ENCODE peak calls at places on chromosome 9, in six cellular contexts. O is neuronal stem cell, P is K562, Z is endothelial cell of umbilical vein, M is IMR-90, B is GM23248. A is an unnamed sample.
A peak's percentile ranks its signal among the peaks of the same experiment; 100 is the strongest.

GRCh38 chr9:130936285-130937117 is 2.5 kb downstream of the FIBCD1 start:
- DNase-seq in M (peak; percentile 75), P (peak; percentile 75), B (peak; percentile 88), O (no peak), Z (peak; percentile 15), A (peak; percentile 99)

GRCh38 chr9:109295475-109296110 is 25.3 kb downstream of the EPB41L4B start:
- DNase-seq in P (no peak), M (no peak), Z (no peak), B (no peak), O (no peak), A (no peak)

GRCh38 chr9:138072161-138072842 is 194.7 kb downstream of the CACNA1B start:
- DNase-seq in O (no peak), P (no peak), M (no peak), Z (no peak), B (no peak), A (no peak)

GRCh38 chr9:129352157-129352870 is 174.3 kb upstream of the IER5L start:
- DNase-seq in Z (no peak), M (no peak), B (no peak), O (peak; percentile 80), P (peak; percentile 82), A (peak; percentile 73)

GRCh38 chr9:126604706-126605105 is 9.0 kb upstream of the LMX1B start:
- DNase-seq in B (no peak), M (no peak), P (no peak), O (no peak), Z (no peak), A (no peak)

GRCh38 chr9:20280330-20280729 is 342.0 kb downstream of the MLLT3 start:
- DNase-seq in P (no peak), B (no peak), M (no peak), O (no peak), Z (no peak), A (peak; percentile 9)

GRCh38 chr9:73541923-73542322 is 390.3 kb downstream of the ANXA1 start:
- DNase-seq in O (no peak), Z (no peak), B (no peak), P (no peak), M (no peak), A (no peak)

GRCh38 chr9:114112778-114113585 is 13.9 kb upstream of the KIF12 start:
- DNase-seq in P (no peak), M (peak; percentile 75), Z (no peak), O (no peak), B (peak; percentile 76), A (peak; percentile 78)

GRCh38 chr9:111759762-111760639 is 34.7 kb downstream of the SHOC1 start:
- DNase-seq in B (peak; percentile 83), M (peak; percentile 91), O (peak; percentile 35), P (peak; percentile 22), Z (peak; percentile 95), A (peak; percentile 31)

GRCh38 chr9:124676159-124676551 is 95.0 kb downstream of the NR6A1 start:
- DNase-seq in Z (no peak), B (peak; percentile 63), P (no peak), O (no peak), M (no peak), A (no peak)

GRCh38 chr9:116395409-116396037 is 241.9 kb downstream of the PAPPA start:
- DNase-seq in M (no peak), P (peak; percentile 12), O (no peak), Z (no peak), B (no peak), A (no peak)

GRCh38 chr9:115672477-115673316 is 480.9 kb upstream of the PAPPA start:
- DNase-seq in B (peak; percentile 97), M (peak; percentile 99), O (no peak), Z (peak; percentile 12), P (no peak), A (peak; percentile 61)

GRCh38 chr9:105405514-105406131 is 42.2 kb upstream of the FSD1L start:
- DNase-seq in O (no peak), Z (peak; percentile 40), M (peak; percentile 21), B (peak; percentile 16), P (no peak), A (no peak)

GRCh38 chr9:123225995-123226394 is 42.4 kb downstream of the STRBP start:
- DNase-seq in B (peak; percentile 29), Z (no peak), P (no peak), M (peak; percentile 58), O (no peak), A (no peak)

GRCh38 chr9:130199605-130200004 is 27.4 kb downstream of the NCS1 start:
- DNase-seq in Z (no peak), M (peak; percentile 87), P (no peak), B (peak; percentile 44), O (no peak), A (peak; percentile 93)

GRCh38 chr9:15942806-15943424 is 390.1 kb downstream of the CCDC171 start:
- DNase-seq in Z (no peak), P (no peak), B (no peak), O (no peak), M (no peak), A (no peak)

GRCh38 chr9:70983723-70984280 is 137.6 kb downstream of the TRPM3 start:
- DNase-seq in O (no peak), B (no peak), M (peak; percentile 62), P (no peak), Z (no peak), A (no peak)

GRCh38 chr9:78788101-78788500 is 491.2 kb downstream of the PSAT1 start:
- DNase-seq in O (no peak), B (peak; percentile 61), M (peak; percentile 71), Z (peak; percentile 4), P (no peak), A (no peak)

GRCh38 chr9:14320272-14321245 is 6.6 kb upstream of the NFIB start:
- DNase-seq in B (peak; percentile 83), Z (peak; percentile 82), P (peak; percentile 4), O (no peak), M (peak; percentile 95), A (peak; percentile 73)

GRCh38 chr9:133775951-133776905 is 38.1 kb upstream of the SARDH start:
- DNase-seq in M (no peak), Z (no peak), B (no peak), P (no peak), O (no peak), A (peak; percentile 78)

GRCh38 chr9:133778336-133778995 is 40.3 kb upstream of the SARDH start:
- DNase-seq in P (no peak), M (no peak), O (no peak), Z (no peak), B (no peak), A (no peak)

GRCh38 chr9:133779081-133779480 is 40.9 kb upstream of the SARDH start:
- DNase-seq in M (no peak), O (no peak), P (no peak), Z (no peak), B (no peak), A (no peak)

GRCh38 chr9:133777871-133778270 is 39.7 kb upstream of the SARDH start:
- DNase-seq in B (no peak), Z (no peak), M (no peak), O (no peak), P (no peak), A (no peak)

GRCh38 chr9:133777111-133777791 is 39.1 kb upstream of the SARDH start:
- DNase-seq in O (no peak), Z (no peak), M (no peak), B (no peak), P (no peak), A (no peak)
- H3K4me2 ChIP-seq in O (no peak overlapping the region), Z (no peak overlapping the region), M (no peak overlapping the region), B (no peak overlapping the region), P (no peak overlapping the region), A (no peak overlapping the region)

GRCh38 chr9:22129134-22129533 is 120.0 kb upstream of the CDKN2B start:
- DNase-seq in M (no peak), O (no peak), P (no peak), B (peak; percentile 35), Z (no peak), A (no peak)
- H2AFZ ChIP-seq in M (no peak overlapping the region), O (no peak overlapping the region), P (no peak overlapping the region), B (peak overlapping the region; percentile 56), Z (no peak overlapping the region), A (peak overlapping the region; percentile 55)

GRCh38 chr9:93128011-93128714 is 5.9 kb downstream of the NINJ1 start:
- DNase-seq in P (no peak), O (no peak), M (no peak), Z (no peak), B (no peak), A (peak; percentile 32)
- H3K4me1 ChIP-seq in P (peaks cover 57% of the 10 kb centered on the region), O (peaks cover 21% of the 10 kb centered on the region), M (peaks cover 37% of the 10 kb centered on the region), Z (peaks cover 62% of the 10 kb centered on the region), B (peaks cover 11% of the 10 kb centered on the region), A (peaks cover 11% of the 10 kb centered on the region)

GRCh38 chr9:96175001-96175400 is 127.0 kb downstream of the HSD17B3 start:
- DNase-seq in O (no peak), P (no peak), M (no peak), Z (no peak), B (no peak), A (no peak)
- H3K4me2 ChIP-seq in O (no peak overlapping the region), P (no peak overlapping the region), M (no peak overlapping the region), Z (no peak overlapping the region), B (no peak overlapping the region), A (no peak overlapping the region)

GRCh38 chr9:34576943-34577634 is 12.4 kb downstream of the CNTFR start:
- DNase-seq in Z (no peak), B (no peak), P (peak; percentile 35), M (no peak), O (no peak), A (no peak)
- H2AFZ ChIP-seq in Z (no peak overlapping the region), B (no peak overlapping the region), P (no peak overlapping the region), M (peak overlapping the region; percentile 46), O (peak overlapping the region; percentile 20), A (no peak overlapping the region)

GRCh38 chr9:29039258-29039657 is 1466.0 kb upstream of the C9orf72 start:
- DNase-seq in O (no peak), Z (no peak), M (no peak), B (no peak), P (no peak), A (no peak)
- H3K4me1 ChIP-seq in O (no peaks in the 10 kb centered on the region), Z (no peaks in the 10 kb centered on the region), M (no peaks in the 10 kb centered on the region), B (no peaks in the 10 kb centered on the region), P (no peaks in the 10 kb centered on the region), A (no peaks in the 10 kb centered on the region)

A was measured in osteoblast.